ENCODE peak calls at places on chromosome 16, in four cellular contexts. G, I, U and Y are unnamed samples.

GRCh38 chr16:14300631-14301149 is 229.6 kb downstream of the MRTFB start:
- DNase-seq in I (peak), G (peak), U (peak), Y (peak)

GRCh38 chr16:70679653-70680494 is 6.0 kb downstream of the MTSS2 start:
- DNase-seq in G (no peak), U (no peak), I (peak), Y (peak)

GRCh38 chr16:48958681-48959080 is 323.0 kb downstream of the CBLN1 start:
- DNase-seq in U (no peak), I (no peak), G (no peak), Y (no peak)

GRCh38 chr16:57863434-57864160 is 61.3 kb upstream of the KIFC3 start:
- DNase-seq in U (peak), G (peak), I (peak), Y (peak)

GRCh38 chr16:24322106-24322505 is 66.0 kb downstream of the CACNG3 start:
- DNase-seq in I (no peak), G (no peak), U (no peak), Y (no peak)

GRCh38 chr16:88886915-88887521 is 20.6 kb upstream of the PABPN1L start:
- DNase-seq in U (no peak), G (no peak), I (no peak), Y (no peak)

GRCh38 chr16:2852003-2852730 is 5.8 kb downstream of the PRSS22 start:
- DNase-seq in U (no peak), I (no peak), G (no peak), Y (no peak)

GRCh38 chr16:83942815-83943515 is 10.1 kb upstream of the OSGIN1 start:
- DNase-seq in G (peak), I (no peak), U (no peak), Y (no peak)

GRCh38 chr16:24036038-24036543 is 200.3 kb downstream of the PRKCB start:
- DNase-seq in G (no peak), I (no peak), U (no peak), Y (no peak)

GRCh38 chr16:88761143-88761534 is 23.9 kb downstream of the PIEZO1 start:
- DNase-seq in U (no peak), G (no peak), I (no peak), Y (no peak)

GRCh38 chr16:23128056-23128455 is 21.2 kb downstream of the USP31 start:
- DNase-seq in U (no peak), G (no peak), I (no peak), Y (no peak)

GRCh38 chr16:15032547-15033308 is 23.1 kb downstream of the NTAN1 start:
- DNase-seq in U (peak), I (no peak), G (no peak), Y (no peak)

GRCh38 chr16:27195941-27196595 is 7.3 kb upstream of the KDM8 start:
- DNase-seq in I (no peak), G (no peak), U (no peak), Y (no peak)

GRCh38 chr16:72189865-72190371 is 18.0 kb upstream of the PMFBP1 start:
- DNase-seq in G (no peak), U (peak), I (no peak), Y (no peak)

GRCh38 chr16:57766714-57767348 is 31.3 kb downstream of the KATNB1 start:
- DNase-seq in G (no peak), I (no peak), U (no peak), Y (no peak)

GRCh38 chr16:27625050-27625697 is 75.2 kb downstream of the KATNIP start:
- DNase-seq in G (peak), I (no peak), U (no peak), Y (no peak)

GRCh38 chr16:74565378-74565777 is 41.5 kb downstream of the GLG1 start:
- DNase-seq in G (no peak), I (no peak), U (peak), Y (peak)

GRCh38 chr16:19165101-19165500 is 2.9 kb upstream of the SYT17 start:
- DNase-seq in G (no peak), I (no peak), U (no peak), Y (no peak)

GRCh38 chr16:50526796-50527195 is 21.4 kb upstream of the NKD1 start:
- DNase-seq in U (no peak), I (no peak), G (no peak), Y (no peak)

GRCh38 chr16:89199241-89200123 is 855 bp downstream of the SLC22A31 start:
- DNase-seq in I (no peak), U (no peak), G (no peak), Y (no peak)

GRCh38 chr16:80962879-80963278 is 43.8 kb downstream of the CMC2 start:
- DNase-seq in U (no peak), I (no peak), G (no peak), Y (no peak)

DNA sequence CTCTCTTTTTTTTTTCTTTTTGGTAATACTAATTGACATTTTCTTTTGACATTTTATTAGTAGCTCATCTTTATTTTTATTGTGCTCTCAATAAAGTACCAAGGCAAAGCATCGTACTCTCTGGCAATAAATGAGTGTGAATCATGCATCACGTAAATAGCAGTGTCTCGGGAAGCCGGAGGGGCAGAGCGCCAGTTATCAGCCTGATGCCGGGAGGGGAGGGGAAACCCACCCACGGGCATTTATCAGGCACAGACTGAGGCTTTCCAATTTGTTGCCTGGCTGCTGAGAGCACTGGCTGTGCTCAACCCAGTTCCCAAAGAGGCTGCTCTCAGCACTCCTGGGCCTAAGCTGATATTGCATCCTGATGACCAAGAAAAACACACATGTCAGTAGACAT is 118.4 kb upstream of the CDH5 start:
- DNase-seq in U (no peak), G (no peak), I (no peak), Y (no peak)
- TF ChIP-seq ELF4 in U (no peak), G (no peak), I (no peak), Y (no peak)

GRCh38 chr16:60648260-60648659 is 1388.0 kb downstream of the CDH8 start:
- DNase-seq in U (no peak), I (no peak), G (no peak), Y (no peak)
- TF ChIP-seq ELF4 in U (no peak), I (no peak), G (no peak), Y (no peak)

GRCh38 chr16:10200823-10201571 is 18.8 kb upstream of the GRIN2A start:
- DNase-seq in G (no peak), I (no peak), U (no peak), Y (no peak)
- TF ChIP-seq ELF4 in G (no peak), I (no peak), U (no peak), Y (no peak)

GRCh38 chr16:30458561-30459394 is 13.1 kb upstream of the SEPHS2 start:
- DNase-seq in G (peak), I (no peak), U (no peak), Y (no peak)
- TF ChIP-seq ELF4 in G (no peak), I (no peak), U (no peak), Y (no peak)

GRCh38 chr16:53213542-53213941 is 158.8 kb downstream of the CHD9 start:
- DNase-seq in G (no peak), U (no peak), I (no peak), Y (no peak)
- TF ChIP-seq ELF4 in G (no peak), U (no peak), I (no peak), Y (no peak)

DNA sequence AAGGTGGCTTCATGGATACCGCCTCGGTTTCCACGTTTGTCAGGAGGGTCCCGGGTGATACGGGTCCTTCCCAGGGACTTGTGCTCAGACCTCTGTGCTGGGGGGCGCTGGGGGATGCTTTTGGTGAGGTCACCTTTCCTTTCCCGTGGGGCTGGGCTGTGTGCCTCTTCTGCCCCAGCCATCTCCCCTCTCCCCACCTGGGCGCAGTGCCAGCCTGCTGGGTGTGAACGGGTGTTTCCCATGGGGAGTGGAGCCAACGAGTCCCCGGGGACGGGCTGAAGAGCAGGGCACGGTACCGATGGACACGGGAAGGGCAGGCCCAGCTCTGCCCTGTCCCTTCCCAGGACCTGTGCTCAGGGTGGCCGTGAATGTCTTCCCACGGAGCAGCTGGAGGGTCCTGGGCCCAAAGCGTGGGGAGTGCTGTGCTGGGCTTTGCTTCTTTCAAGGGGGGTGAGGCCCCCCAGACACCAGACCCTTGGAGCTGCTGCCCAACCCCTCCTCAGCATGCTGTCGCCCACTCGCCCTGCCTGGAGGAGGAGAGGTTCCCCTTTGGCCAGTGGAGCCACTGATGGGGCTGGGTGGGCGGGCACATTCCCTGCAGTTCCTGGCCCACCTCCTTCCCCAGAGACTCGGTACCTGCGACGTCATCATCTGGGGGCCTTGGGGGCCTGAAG is 15.5 kb downstream of the TELO2 start:
- DNase-seq in U (no peak), I (no peak), G (no peak), Y (no peak)
- TF ChIP-seq ELF4 in U (no peak), I (no peak), G (no peak), Y (no peak)

GRCh38 chr16:65618335-65618734 is 496.5 kb upstream of the CDH11 start:
- DNase-seq in G (no peak), I (no peak), U (no peak), Y (no peak)
- TF ChIP-seq ELF4 in G (no peak), I (no peak), U (no peak), Y (no peak)

GRCh38 chr16:86635926-86636325 is 57.6 kb downstream of the FOXL1 start:
- DNase-seq in I (no peak), G (no peak), U (no peak), Y (no peak)

GRCh38 chr16:86640265-86640843 is 62.0 kb downstream of the FOXL1 start:
- DNase-seq in U (no peak), I (no peak), G (no peak), Y (no peak)

GRCh38 chr16:86639354-86639753 is 61.0 kb downstream of the FOXL1 start:
- DNase-seq in I (no peak), G (no peak), U (no peak), Y (no peak)

GRCh38 chr16:86637744-86638143 is 59.4 kb downstream of the FOXL1 start:
- DNase-seq in G (no peak), U (no peak), I (no peak), Y (no peak)

GRCh38 chr16:86638642-86639041 is 60.3 kb downstream of the FOXL1 start:
- DNase-seq in I (no peak), U (no peak), G (no peak), Y (no peak)
- TF ChIP-seq ELF4 in I (no peak), U (no peak), G (no peak), Y (no peak)

GRCh38 chr16:9048302-9048700 is 43.1 kb upstream of the HAPSTR1 start:
- DNase-seq in G (no peak), U (no peak), I (no peak), Y (no peak)
- TF ChIP-seq ELF4 in G (no peak), U (no peak), I (no peak), Y (no peak)

GRCh38 chr16:77946834-77947233 is 75.5 kb upstream of the CLEC3A start:
- DNase-seq in G (no peak), U (peak), I (no peak), Y (peak)

GRCh38 chr16:77956231-77956630 is 66.1 kb upstream of the CLEC3A start:
- DNase-seq in G (no peak), I (no peak), U (no peak), Y (no peak)

GRCh38 chr16:77949445-77949844 is 72.9 kb upstream of the CLEC3A start:
- DNase-seq in U (no peak), I (no peak), G (no peak), Y (no peak)

GRCh38 chr16:77955127-77955526 is 67.2 kb upstream of the CLEC3A start:
- DNase-seq in U (no peak), I (peak), G (no peak), Y (no peak)

DNA sequence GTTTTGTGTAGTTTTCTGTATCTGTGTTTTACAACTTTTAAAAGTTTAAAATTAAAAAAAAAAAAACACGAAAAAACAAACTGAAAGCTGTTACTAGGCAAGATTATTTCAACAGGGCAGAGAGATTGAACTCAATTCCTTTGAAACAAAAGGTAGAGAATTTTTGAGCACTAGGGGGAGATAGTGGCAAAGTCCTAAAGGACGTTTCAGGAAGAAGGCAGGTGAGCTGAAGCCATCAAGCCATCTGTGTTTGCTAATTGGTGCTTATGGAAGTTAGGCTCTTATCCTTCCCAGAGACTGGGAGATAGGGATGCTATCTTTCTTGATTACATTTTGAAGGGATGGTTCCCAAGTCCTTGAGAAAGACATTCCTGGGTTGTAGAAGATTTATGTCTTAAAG is 70.6 kb upstream of the CLEC3A start:
- DNase-seq in I (no peak), U (peak), G (peak), Y (peak)
- TF ChIP-seq ELF4 in I (no peak), U (no peak), G (no peak), Y (no peak)